ENCODE peak calls at places on chromosomes 13 and 19, in seven cellular contexts. D is ovary; V is CD4-positive, alpha-beta memory T cell; F is effector memory CD4-positive, alpha-beta T cell; P is thyroid gland; Z is endothelial cell of umbilical vein; T is heart left ventricle. B is an unnamed sample.

GRCh38 chr19:48393559-48394330 is at the start of gene GRIN2D:
- DNase-seq in D (no peak), V (peak; percentile 29), F (no peak), P (no peak), Z (peak; percentile 26), T (no peak), B (peak; percentile 44)

GRCh38 chr13:49731766-49732165 is 40.5 kb upstream of the EBPL start:
- DNase-seq in D (no peak), V (no peak), F (no peak), P (no peak), Z (peak; percentile 26), T (no peak), B (no peak)

GRCh38 chr13:83150616-83151307 is 731.5 kb downstream of the SLITRK1 start:
- DNase-seq in D (no peak), V (no peak), F (no peak), P (no peak), Z (no peak), T (no peak), B (no peak)

GRCh38 chr13:59475911-59476310 is 687.8 kb downstream of the DIAPH3 start:
- DNase-seq in D (no peak), V (no peak), F (no peak), P (no peak), Z (peak; percentile 35), T (no peak), B (no peak)

GRCh38 chr19:6590458-6591319 is at the start of gene CD70:
- DNase-seq in D (no peak), V (peak; percentile 37), F (peak; percentile 55), P (no peak), Z (no peak), T (no peak), B (peak; percentile 36)

GRCh38 chr19:21117041-21117907 is 24.6 kb upstream of the ZNF431 start:
- DNase-seq in D (no peak), V (no peak), F (no peak), P (no peak), Z (no peak), T (no peak), B (no peak)

GRCh38 chr13:24083722-24084421 is 76.6 kb upstream of the SPATA13 start:
- DNase-seq in D (no peak), V (no peak), F (no peak), P (no peak), Z (no peak), T (no peak), B (no peak)

GRCh38 chr13:23348270-23349126 is 85.0 kb downstream of the SACS start:
- DNase-seq in D (peak; percentile 31), V (no peak), F (no peak), P (no peak), Z (no peak), T (no peak), B (no peak)

GRCh38 chr13:43369319-43369718 is 345.9 kb downstream of the DNAJC15 start:
- DNase-seq in D (no peak), V (no peak), F (no peak), P (no peak), Z (no peak), T (no peak), B (no peak)

GRCh38 chr19:52142001-52142595 is 2.4 kb upstream of the ZNF616 start:
- DNase-seq in D (no peak), V (no peak), F (no peak), P (no peak), Z (no peak), T (no peak), B (no peak)

GRCh38 chr13:44331912-44332840 is 41.4 kb upstream of the SERP2 start:
- DNase-seq in D (peak; percentile 85), V (no peak), F (no peak), P (peak; percentile 17), Z (peak; percentile 59), T (peak; percentile 80), B (no peak)

GRCh38 chr13:107138468-107138867 is 570.5 kb upstream of the ARGLU1 start:
- DNase-seq in D (no peak), V (no peak), F (no peak), P (no peak), Z (no peak), T (no peak), B (no peak)

GRCh38 chr19:38252935-38253691 is 3.1 kb downstream of the PPP1R14A start:
- DNase-seq in D (peak; percentile 67), V (no peak), F (no peak), P (no peak), Z (no peak), T (peak; percentile 87), B (no peak)

GRCh38 chr13:110304256-110304655 is 2.7 kb downstream of the COL4A1 start:
- DNase-seq in D (peak; percentile 14), V (no peak), F (no peak), P (no peak), Z (no peak), T (no peak), B (no peak)

GRCh38 chr19:35744335-35744687 is 907 bp downstream of the U2AF1L4 start:
- DNase-seq in D (no peak), V (no peak), F (no peak), P (no peak), Z (no peak), T (no peak), B (no peak)

GRCh38 chr13:26895808-26896466 is 135.4 kb upstream of the GPR12 start:
- DNase-seq in D (no peak), V (no peak), F (no peak), P (no peak), Z (no peak), T (no peak), B (no peak)

GRCh38 chr19:41886761-41887710 is 4.1 kb downstream of the ARHGEF1 start:
- DNase-seq in D (no peak), V (peak; percentile 80), F (peak; percentile 55), P (no peak), Z (no peak), T (no peak), B (peak; percentile 90)

GRCh38 chr19:49875801-49876421 is 1.2 kb downstream of the AKT1S1 start:
- DNase-seq in D (peak; percentile 87), V (no peak), F (no peak), P (peak; percentile 45), Z (peak; percentile 72), T (peak; percentile 70), B (peak; percentile 49)

GRCh38 chr13:50708461-50708860 is 135.0 kb downstream of the DLEU7 start:
- DNase-seq in D (no peak), V (no peak), F (no peak), P (no peak), Z (peak; percentile 8), T (no peak), B (no peak)

GRCh38 chr13:31846182-31846938 is 107.0 kb downstream of the RXFP2 start:
- DNase-seq in D (peak; percentile 92), V (peak; percentile 70), F (peak; percentile 52), P (peak; percentile 91), Z (peak; percentile 91), T (peak; percentile 95), B (peak; percentile 14)

GRCh38 chr13:110696776-110697175 is 9.1 kb downstream of the CARS2 start:
- DNase-seq in D (peak; percentile 8), V (no peak), F (no peak), P (no peak), Z (no peak), T (no peak), B (no peak)

GRCh38 chr13:39052944-39053343 is 14.7 kb downstream of the NHLRC3 start:
- DNase-seq in D (no peak), V (no peak), F (no peak), P (no peak), Z (no peak), T (no peak), B (no peak)

GRCh38 chr13:27789495-27790303 is 2.6 kb upstream of the GSX1 start:
- DNase-seq in D (no peak), V (no peak), F (no peak), P (no peak), Z (no peak), T (no peak), B (no peak)

GRCh38 chr19:7349961-7350711 is 1.4 kb downstream of the ARHGEF18 start:
- DNase-seq in D (no peak), V (peak; percentile 62), F (peak; percentile 25), P (no peak), Z (no peak), T (no peak), B (peak; percentile 77)

GRCh38 chr19:48741222-48741999 is 1.0 kb upstream of the RASIP1 start:
- DNase-seq in D (peak; percentile 60), V (no peak), F (no peak), P (no peak), Z (peak; percentile 29), T (peak; percentile 70), B (no peak)

GRCh38 chr13:28501547-28501946 is 6.6 kb upstream of the FLT1 start:
- DNase-seq in D (no peak), V (no peak), F (no peak), P (no peak), Z (no peak), T (peak; percentile 58), B (no peak)

GRCh38 chr13:44575741-44576395 is at the start of gene TSC22D1:
- DNase-seq in D (peak; percentile 59), V (peak; percentile 66), F (peak; percentile 53), P (peak; percentile 40), Z (peak; percentile 62), T (peak; percentile 47), B (peak; percentile 69)

GRCh38 chr19:658059-658839 is 4.8 kb downstream of the RNF126 start:
- DNase-seq in D (no peak), V (no peak), F (no peak), P (no peak), Z (no peak), T (no peak), B (no peak)
- H3K4me3 ChIP-seq in D (no peak overlapping the region), V (no peak overlapping the region), F (no peak overlapping the region), P (no peak overlapping the region), Z (no peak overlapping the region), T (no peak overlapping the region), B (no peak overlapping the region)

GRCh38 chr13:77019756-77020155 is 7.2 kb downstream of the FBXL3 start:
- DNase-seq in D (no peak), V (no peak), F (no peak), P (no peak), Z (no peak), T (no peak), B (no peak)
- H3K4me1 ChIP-seq in D (peaks cover 6% of the 10 kb centered on the region), V (peaks cover 86% of the 10 kb centered on the region), F (peaks cover 34% of the 10 kb centered on the region), P (peaks cover 81% of the 10 kb centered on the region), Z (peaks cover 12% of the 10 kb centered on the region), T (peaks cover 99% of the 10 kb centered on the region), B (peaks cover 49% of the 10 kb centered on the region)

GRCh38 chr19:39974377-39975155 is 3.6 kb downstream of the PSMC4 start:
- DNase-seq in D (no peak), V (no peak), F (no peak), P (no peak), Z (no peak), T (no peak), B (no peak)
- H3K36me3 ChIP-seq in D (no peaks in the 10 kb centered on the region), V (peaks cover 46% of the 10 kb centered on the region), F (peaks cover 38% of the 10 kb centered on the region), P (peaks cover 42% of the 10 kb centered on the region), Z (peaks cover 25% of the 10 kb centered on the region), T (no peaks in the 10 kb centered on the region), B (peaks cover 5% of the 10 kb centered on the region)

DNA sequence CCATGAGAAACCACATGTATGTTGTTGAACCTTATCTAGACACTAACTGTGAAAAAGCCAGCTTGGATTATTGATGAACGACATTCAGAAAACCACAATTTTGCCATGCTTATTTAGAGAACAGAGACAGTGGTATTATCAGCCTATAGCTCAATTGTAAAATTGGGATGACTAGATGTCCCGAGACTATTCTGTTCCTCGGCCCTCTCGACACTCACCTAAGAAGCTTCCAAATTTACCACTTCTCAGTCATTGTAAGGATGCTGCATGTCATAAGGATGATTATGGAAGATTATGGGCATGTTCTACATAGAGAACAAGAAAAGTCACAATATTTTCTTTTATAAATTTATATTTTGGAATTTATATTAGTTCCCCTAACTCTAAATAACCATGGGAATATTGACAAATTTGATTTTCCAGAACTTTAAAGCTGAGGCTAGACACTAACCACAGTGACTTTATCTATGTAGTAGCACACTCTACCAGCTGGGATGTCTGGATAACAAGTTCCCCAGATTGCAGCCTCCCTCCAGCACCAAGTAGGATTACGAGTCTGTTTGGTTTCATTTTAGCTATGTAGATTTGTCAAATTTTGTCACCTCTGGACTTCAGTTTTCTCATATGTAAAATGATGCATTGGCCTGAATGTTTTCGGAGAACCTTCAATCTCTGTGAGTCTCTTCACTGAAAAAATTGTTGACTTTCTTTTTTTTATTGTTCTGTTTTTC is 513.6 kb downstream of the IRS2 start:
- DNase-seq in D (no peak), V (no peak), F (no peak), P (no peak), Z (no peak), T (no peak), B (no peak)
- H3K4me3 ChIP-seq in D (no peak overlapping the region), V (no peak overlapping the region), F (no peak overlapping the region), P (no peak overlapping the region), Z (no peak overlapping the region), T (no peak overlapping the region), B (no peak overlapping the region)